ENCODE peak calls at places on chromosomes 7 and 10, in eight cellular contexts. B is GM03348, U is T-helper 2 cell, H is aorta, W is cerebellar cortex, E is hepatic stellate cell, M is NCI-H1092, O is activated T-cell treated with anti-CD3 and anti-CD28 coated beads for 1 hour. P is an unnamed sample.
A peak's percentile ranks its signal among the peaks of the same experiment; 100 is the strongest.

GRCh38 chr10:6493521-6494451 is 86.3 kb downstream of the PRKCQ start:
- DNase-seq in W (no peak), U (no peak), B (no peak), H (no peak), O (no peak), M (no peak), E (no peak), P (no peak)

GRCh38 chr7:128053023-128053422 is 21.8 kb upstream of the LRRC4 start:
- DNase-seq in E (no peak), B (no peak), M (peak; percentile 86), H (no peak), U (no peak), O (no peak), W (peak; percentile 70), P (peak; percentile 48)

GRCh38 chr7:116632349-116632748 is 39.6 kb upstream of the MET start:
- DNase-seq in W (no peak), O (no peak), B (peak; percentile 27), M (no peak), U (no peak), H (no peak), E (no peak), P (no peak)

GRCh38 chr10:27240891-27241639 is 468 bp upstream of the ACBD5 start:
- DNase-seq in H (peak; percentile 62), B (peak; percentile 21), E (no peak), M (no peak), O (no peak), U (no peak), W (peak; percentile 59), P (no peak)

GRCh38 chr7:113209449-113210203 is 91.3 kb upstream of the SMIM30 start:
- DNase-seq in U (no peak), M (no peak), W (no peak), B (no peak), E (no peak), H (no peak), O (no peak), P (no peak)

GRCh38 chr7:22649686-22650085 is 77.3 kb upstream of the IL6 start:
- DNase-seq in E (no peak), B (no peak), H (no peak), M (no peak), W (no peak), O (no peak), U (no peak), P (no peak)

GRCh38 chr7:45638916-45639315 is 64.7 kb downstream of the ADCY1 start:
- DNase-seq in U (no peak), B (no peak), W (no peak), H (no peak), O (no peak), E (no peak), M (no peak), P (no peak)

GRCh38 chr10:24872049-24872789 is 80.2 kb downstream of the PRTFDC1 start:
- DNase-seq in B (no peak), U (no peak), O (no peak), M (no peak), W (peak; percentile 69), H (no peak), E (no peak), P (no peak)

GRCh38 chr10:113978802-113979201 is 64.9 kb upstream of the ADRB1 start:
- DNase-seq in U (no peak), E (no peak), W (no peak), H (no peak), M (no peak), O (no peak), B (no peak), P (no peak)

GRCh38 chr10:123891147-123892011 is at the start of gene CPXM2:
- DNase-seq in B (peak; percentile 83), M (no peak), H (peak; percentile 71), W (no peak), O (no peak), U (no peak), E (no peak), P (no peak)

GRCh38 chr7:156616269-156617202 is 24.0 kb upstream of the RNF32 start:
- DNase-seq in H (no peak), E (no peak), U (no peak), M (no peak), B (no peak), O (no peak), W (no peak), P (no peak)

GRCh38 chr10:84205049-84205852 is 10.9 kb downstream of the CDHR1 start:
- DNase-seq in H (no peak), B (peak; percentile 78), M (peak; percentile 1), W (peak; percentile 61), O (peak; percentile 47), E (peak; percentile 63), U (no peak), P (no peak)

GRCh38 chr7:44969701-44970494 is 8.9 kb downstream of the MYO1G start:
- DNase-seq in E (no peak), M (no peak), U (no peak), W (no peak), H (peak; percentile 40), B (no peak), O (no peak), P (no peak)

P was measured in NCI-H524 treated with DMSO at 0.1 percent for 48 hours.